ENCODE peak calls at places on chromosomes 4 and X, in ten cellular contexts. B is choroid plexus epithelial cell, P is astrocyte, K is fibroblast of villous mesenchyme, Q is osteoblast, Y is spleen, U is SK-N-SH, E is cardiac muscle cell, C is brain microvascular endothelial cell, G is foreskin fibroblast. I is an unnamed sample.

GRCh38 chrX:66676990-66677389 is 38.1 kb upstream of the EDA2R start:
- DNase-seq in P (peak), G (peak), B (peak), C (peak), Y (no peak), K (peak), U (no peak), E (peak), Q (no peak), I (peak)

GRCh38 chrX:45191820-45192409 is 8.8 kb downstream of the DIPK2B start:
- DNase-seq in G (no peak), U (no peak), P (peak), K (no peak), E (peak), Y (no peak), Q (no peak), C (no peak), B (no peak), I (no peak)

GRCh38 chr4:79083406-79084010 is 144.3 kb upstream of the PAQR3 start:
- DNase-seq in Q (no peak), Y (no peak), U (no peak), B (peak), K (peak), E (peak), C (no peak), P (no peak), G (no peak), I (no peak)

GRCh38 chr4:128700659-128701350 is 108.7 kb upstream of the JADE1 start:
- DNase-seq in B (no peak), G (peak), Y (no peak), K (peak), E (no peak), Q (peak), P (peak), C (no peak), U (no peak), I (no peak)

GRCh38 chrX:8731579-8732395 is at the start of gene ANOS1:
- DNase-seq in P (peak), E (peak), C (no peak), B (peak), K (peak), Y (peak), U (peak), G (peak), Q (peak), I (no peak)

GRCh38 chrX:31333181-31333831 is 261.5 kb upstream of the FTHL17 start:
- DNase-seq in P (peak), K (peak), Q (peak), E (peak), U (no peak), B (peak), G (peak), Y (no peak), C (no peak), I (peak)

GRCh38 chr4:153788419-153789276 is at the start of gene SFRP2:
- DNase-seq in U (peak), G (peak), Y (peak), Q (peak), C (no peak), K (no peak), P (no peak), E (no peak), B (no peak), I (no peak)

GRCh38 chrX:11647048-11647650 is 18.6 kb downstream of the ARHGAP6 start:
- DNase-seq in U (no peak), B (no peak), P (no peak), G (no peak), K (peak), C (no peak), Q (no peak), E (no peak), Y (no peak), I (no peak)

GRCh38 chrX:20595928-20596550 is 329.3 kb upstream of the RPS6KA3 start:
- DNase-seq in U (no peak), C (no peak), P (peak), K (peak), G (peak), B (peak), Y (no peak), Q (no peak), E (peak), I (peak)

GRCh38 chr4:16636911-16637630 is 261.4 kb downstream of the LDB2 start:
- DNase-seq in C (no peak), P (peak), B (no peak), K (no peak), Y (no peak), U (no peak), Q (no peak), G (peak), E (no peak), I (no peak)

GRCh38 chr4:98801259-98801725 is 127.6 kb downstream of the EIF4E start:
- DNase-seq in K (no peak), C (no peak), E (no peak), U (no peak), B (no peak), P (no peak), Y (no peak), G (no peak), Q (no peak), I (no peak)

GRCh38 chrX:131763674-131764073 is 219.8 kb downstream of the OR13H1 start:
- DNase-seq in C (peak), G (no peak), Y (peak), U (peak), P (peak), B (no peak), Q (no peak), E (no peak), K (peak), I (no peak)

GRCh38 chrX:28920554-28920953 is 333.3 kb downstream of the IL1RAPL1 start:
- DNase-seq in K (no peak), Q (no peak), U (no peak), E (no peak), B (peak), G (no peak), C (no peak), P (peak), Y (no peak), I (peak)

GRCh38 chr4:59314637-59315036 is 1885.5 kb upstream of the ADGRL3 start:
- DNase-seq in E (no peak), B (no peak), P (no peak), C (no peak), Q (no peak), Y (no peak), K (no peak), U (no peak), G (no peak), I (no peak)

GRCh38 chrX:130566028-130566683 is 164.4 kb downstream of the RBMX2 start:
- DNase-seq in P (no peak), E (no peak), U (no peak), Y (no peak), G (no peak), K (no peak), C (no peak), Q (no peak), B (no peak), I (no peak)

GRCh38 chr4:17780461-17781071 is 855 bp downstream of the FAM184B start:
- DNase-seq in E (peak), C (no peak), B (no peak), P (peak), Y (no peak), G (peak), K (no peak), Q (no peak), U (no peak), I (peak)

GRCh38 chr4:15149842-15150592 is 147.7 kb downstream of the CPEB2 start:
- DNase-seq in Y (peak), G (peak), K (peak), P (peak), Q (peak), B (peak), C (peak), E (peak), U (peak), I (peak)

GRCh38 chrX:10017866-10018265 is 50.7 kb downstream of the CLDN34 start:
- DNase-seq in K (peak), G (peak), E (peak), U (no peak), Y (no peak), C (peak), P (peak), Q (peak), B (peak), I (peak)

GRCh38 chr4:8648296-8648695 is 55.7 kb downstream of the CPZ start:
- DNase-seq in P (no peak), E (no peak), B (no peak), Y (peak), G (no peak), K (no peak), Q (peak), C (no peak), U (no peak), I (no peak)

GRCh38 chrX:134622056-134622812 is 36.0 kb downstream of the PLAC1 start:
- DNase-seq in G (peak), B (peak), C (peak), Q (peak), U (no peak), E (peak), K (peak), Y (no peak), P (peak), I (peak)

GRCh38 chr4:86441175-86441960 is 81.5 kb upstream of the MAPK10 start:
- DNase-seq in E (peak), P (peak), Y (no peak), U (peak), G (peak), Q (no peak), C (no peak), K (peak), B (peak), I (no peak)

GRCh38 chr4:42401171-42401570 is 3.9 kb downstream of the SHISA3 start:
- DNase-seq in B (no peak), E (no peak), K (no peak), P (no peak), Y (no peak), C (no peak), Q (no peak), G (no peak), U (no peak), I (no peak)

GRCh38 chr4:17502764-17503163 is 9.1 kb downstream of the QDPR start:
- DNase-seq in U (no peak), B (no peak), C (no peak), G (no peak), P (peak), Q (no peak), K (no peak), E (no peak), Y (no peak), I (no peak)

GRCh38 chr4:149493492-149493891 is 322.2 kb downstream of the IQCM start:
- DNase-seq in Q (no peak), E (no peak), U (no peak), K (no peak), B (no peak), G (no peak), Y (no peak), P (peak), C (no peak), I (no peak)

GRCh38 chrX:19072372-19072771 is 49.9 kb downstream of the ADGRG2 start:
- DNase-seq in C (no peak), E (no peak), K (no peak), Q (no peak), G (no peak), P (no peak), U (no peak), Y (no peak), B (no peak), I (no peak)

GRCh38 chr4:2793578-2793919 is 664 bp downstream of the SH3BP2 start:
- DNase-seq in G (peak), P (peak), K (peak), E (peak), Q (peak), U (peak), Y (peak), B (peak), C (no peak), I (peak)

GRCh38 chrX:56564182-56564885 is 907 bp downstream of the UBQLN2 start:
- DNase-seq in G (peak), Q (peak), E (peak), P (peak), Y (peak), K (peak), C (peak), U (peak), B (peak), I (peak)

GRCh38 chr4:74444891-74445642 is at the start of gene AREG:
- DNase-seq in U (peak), E (peak), Q (peak), C (peak), G (peak), K (peak), Y (peak), P (peak), B (peak), I (peak)

GRCh38 chr4:53463340-53463739 is 85.9 kb downstream of the FIP1L1 start:
- DNase-seq in E (no peak), P (no peak), Y (no peak), U (no peak), G (peak), Q (no peak), C (no peak), B (no peak), K (no peak), I (no peak)

GRCh38 chr4:72496119-72496518 is 72.9 kb downstream of the ADAMTS3 start:
- DNase-seq in Y (no peak), P (peak), U (no peak), B (peak), E (peak), C (no peak), K (no peak), G (no peak), Q (no peak), I (peak)

GRCh38 chrX:115533485-115533884 is 27.5 kb upstream of the PLS3 start:
- DNase-seq in U (no peak), G (peak), K (peak), Q (peak), P (no peak), C (no peak), E (peak), Y (no peak), B (peak), I (peak)

DNA sequence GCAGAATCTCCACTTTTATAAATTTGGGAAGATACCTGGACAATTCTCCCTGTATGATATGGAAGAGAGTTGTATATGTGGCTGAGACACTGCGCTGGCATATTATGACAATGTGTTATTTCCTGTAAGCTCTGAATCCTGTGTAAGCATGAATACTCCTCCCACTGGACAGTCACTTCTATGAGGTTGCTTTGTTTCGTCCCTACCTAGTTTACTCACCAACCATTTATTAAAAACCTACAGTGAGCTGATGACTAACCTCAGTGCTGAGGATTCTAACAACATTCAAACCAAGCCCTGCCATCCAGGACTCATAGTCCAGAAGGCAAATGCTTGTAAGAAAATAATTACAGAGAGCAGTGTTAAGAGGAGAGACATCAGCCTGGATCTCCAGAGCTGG is 1632.9 kb upstream of the TENM3 start:
- DNase-seq in U (no peak), C (no peak), Q (no peak), K (no peak), P (peak), Y (no peak), B (no peak), E (no peak), G (no peak), I (no peak)
- H3K4me3 ChIP-seq in U (no peak), C (no peak), Q (no peak), K (no peak), P (no peak), Y (no peak), B (no peak), E (no peak), G (no peak), I (no peak)

GRCh38 chr4:54840992-54841768 is 183.4 kb downstream of the KIT start:
- DNase-seq in C (peak), B (peak), U (peak), Q (no peak), K (peak), P (no peak), G (peak), Y (no peak), E (peak), I (peak)
- TF ChIP-seq CTCF in C (peak), B (peak), U (peak), Q (peak), K (peak), P (no peak), G (peak), Y (no peak), E (no peak), I (peak)

GRCh38 chrX:49075347-49075746 is 1.5 kb upstream of the PRAF2 start:
- DNase-seq in C (no peak), Q (peak), Y (no peak), G (no peak), U (no peak), P (no peak), K (no peak), B (no peak), E (no peak), I (no peak)

GRCh38 chrX:49073641-49074575 is at the start of gene PRAF2:
- DNase-seq in Q (peak), Y (peak), G (peak), K (peak), C (peak), U (peak), E (peak), B (peak), P (peak), I (peak)

GRCh38 chrX:49071877-49072711 is 1.7 kb downstream of the PRAF2 start:
- DNase-seq in Y (no peak), E (peak), G (peak), K (peak), B (peak), Q (peak), C (peak), U (peak), P (peak), I (peak)

GRCh38 chrX:49070988-49071387 is 2.8 kb downstream of the PRAF2 start:
- DNase-seq in U (no peak), E (no peak), C (no peak), B (no peak), Q (peak), Y (no peak), K (no peak), P (no peak), G (no peak), I (no peak)

GRCh38 chrX:49072712-49073095 is 1.1 kb downstream of the PRAF2 start:
- DNase-seq in K (peak), P (no peak), B (peak), G (peak), C (no peak), U (peak), Y (no peak), E (no peak), Q (peak), I (no peak)
- H3K4me3 ChIP-seq in K (peak), P (peak), B (peak), G (peak), C (peak), U (peak), Y (peak), E (no peak), Q (peak), I (peak)

DNA sequence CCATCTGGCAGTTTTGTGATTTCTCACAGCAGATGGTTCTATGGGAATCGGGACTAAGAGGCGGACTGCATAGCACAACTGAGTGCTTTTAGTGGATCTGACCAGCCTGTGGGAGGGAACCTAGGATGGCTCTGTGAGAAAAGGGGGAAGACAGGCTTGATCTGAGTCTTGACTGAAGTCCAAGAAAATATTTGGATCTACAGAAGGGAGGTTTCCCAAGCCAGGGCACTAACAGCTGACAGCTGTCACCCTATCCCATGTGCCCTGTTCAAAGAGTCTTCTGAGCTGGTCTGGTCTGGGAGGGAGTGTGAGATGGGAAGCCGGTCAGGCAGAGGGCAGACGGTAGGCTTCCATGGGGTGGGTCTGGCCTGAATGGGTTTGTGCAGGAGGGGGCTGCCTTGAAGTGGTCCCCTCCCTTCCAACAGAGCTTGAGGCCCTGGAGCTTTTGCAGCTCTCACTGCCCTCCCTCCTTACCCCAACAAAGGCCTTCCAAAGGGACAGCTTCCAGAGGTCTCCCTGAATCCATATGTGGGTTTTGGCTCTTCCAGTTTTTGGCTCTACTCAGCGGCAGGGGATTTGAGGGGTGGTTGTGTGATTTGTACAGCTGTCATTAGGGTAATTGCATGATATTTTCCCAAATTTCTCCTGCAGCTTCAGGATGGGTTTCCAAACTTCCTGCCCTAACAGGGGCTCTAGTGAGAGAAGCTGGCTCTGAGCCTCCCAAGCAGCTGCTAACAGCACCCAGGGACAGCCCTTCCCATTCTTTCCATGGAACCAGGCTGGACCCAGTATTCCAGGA is 643.7 kb downstream of the BCOR start:
- DNase-seq in G (no peak), U (no peak), P (no peak), K (no peak), Y (no peak), E (no peak), C (no peak), Q (no peak), B (no peak), I (no peak)
- TF ChIP-seq CTCF in G (no peak), U (no peak), P (no peak), K (no peak), Y (no peak), E (no peak), C (no peak), Q (no peak), B (no peak), I (no peak)

GRCh38 chrX:3345281-3346081 is 971 bp downstream of the MXRA5 start:
- DNase-seq in C (no peak), Q (peak), P (peak), G (peak), B (peak), K (peak), E (peak), Y (peak), U (peak), I (peak)
- H3K4me3 ChIP-seq in C (peak), Q (peak), P (peak), G (peak), B (peak), K (peak), E (peak), Y (peak), U (peak), I (no peak)

GRCh38 chrX:27728291-27728690 is 79.5 kb upstream of the MAGEB10 start:
- DNase-seq in B (peak), P (peak), Q (no peak), U (no peak), C (peak), E (peak), K (no peak), Y (no peak), G (peak), I (peak)

GRCh38 chrX:27735914-27736313 is 71.9 kb upstream of the MAGEB10 start:
- DNase-seq in K (no peak), Q (no peak), Y (no peak), E (no peak), U (no peak), C (no peak), G (no peak), B (no peak), P (no peak), I (no peak)

GRCh38 chrX:27731962-27732361 is 75.8 kb upstream of the MAGEB10 start:
- DNase-seq in G (no peak), C (no peak), E (no peak), U (no peak), Q (no peak), Y (no peak), K (no peak), P (no peak), B (no peak), I (no peak)
- TF ChIP-seq CTCF in G (no peak), C (no peak), E (no peak), U (no peak), Q (no peak), Y (no peak), K (no peak), P (no peak), B (no peak), I (no peak)

GRCh38 chrX:39853417-39853816 is 244.3 kb downstream of the BCOR start:
- DNase-seq in B (no peak), G (no peak), P (peak), K (no peak), C (no peak), E (no peak), U (no peak), Y (no peak), Q (no peak), I (no peak)
- H3K4me3 ChIP-seq in B (no peak), G (no peak), P (no peak), K (no peak), C (no peak), E (no peak), U (no peak), Y (no peak), Q (no peak), I (no peak)

DNA sequence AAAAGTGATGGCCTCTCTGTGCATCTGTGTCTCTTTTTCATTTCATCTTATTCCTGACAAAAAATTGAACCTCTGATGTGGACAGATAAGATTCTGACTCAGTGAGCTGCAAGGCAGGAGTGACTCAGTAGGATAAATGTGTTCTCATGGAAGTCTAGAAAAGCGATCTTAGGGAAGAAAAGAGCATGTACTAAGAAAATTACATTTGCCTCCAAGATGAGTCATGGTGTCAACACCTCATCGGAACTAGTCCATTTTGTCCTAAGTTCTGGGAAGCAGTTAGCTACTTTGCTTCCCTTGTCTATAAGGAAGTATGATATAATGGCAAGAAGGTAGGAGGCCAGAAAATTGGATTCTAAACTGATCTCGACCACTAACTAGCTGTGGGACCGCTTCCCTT is 83.5 kb upstream of the AFF2 start:
- DNase-seq in K (no peak), P (peak), U (no peak), B (no peak), C (no peak), G (peak), Q (no peak), E (peak), Y (no peak), I (peak)
- TF ChIP-seq CTCF in K (no peak), P (no peak), U (no peak), B (no peak), C (no peak), G (no peak), Q (no peak), E (no peak), Y (no peak), I (no peak)